ENCODE peak calls at places on chromosomes 13 and 19, in seven cellular contexts. V, K, C, B, M, Z and P are unnamed samples.

GRCh38 chr13:93151277-93151676 is 75.3 kb upstream of the GPC6 start:
- DNase-seq in V (no peak), K (no peak), C (no peak), B (no peak), M (no peak), Z (no peak), P (no peak)

GRCh38 chr19:4363571-4364304 is 20.4 kb downstream of the MPND start:
- DNase-seq in V (no peak), K (no peak), C (no peak), B (no peak), M (no peak), Z (no peak), P (no peak)

GRCh38 chr19:44908836-44909201 is 3.2 kb downstream of the APOE start:
- DNase-seq in V (no peak), K (no peak), C (no peak), B (no peak), M (no peak), Z (no peak), P (no peak)

GRCh38 chr19:11165486-11166030 is 10.0 kb upstream of the SPC24 start:
- DNase-seq in V (no peak), K (no peak), C (no peak), B (no peak), M (no peak), Z (no peak), P (no peak)

GRCh38 chr13:44876782-44877324 is 112.4 kb downstream of the NUFIP1 start:
- DNase-seq in V (no peak), K (no peak), C (no peak), B (peak; percentile 24), M (peak; percentile 39), Z (peak; percentile 51), P (no peak)

GRCh38 chr13:73411067-73411809 is 352.4 kb downstream of the KLF5 start:
- DNase-seq in V (no peak), K (no peak), C (no peak), B (no peak), M (no peak), Z (no peak), P (no peak)

GRCh38 chr13:53953205-53953604 is 924.6 kb downstream of the OLFM4 start:
- DNase-seq in V (no peak), K (no peak), C (no peak), B (no peak), M (no peak), Z (no peak), P (peak; percentile 37)

GRCh38 chr13:24267283-24267682 is 42.1 kb upstream of the C1QTNF9 start:
- DNase-seq in V (no peak), K (no peak), C (no peak), B (no peak), M (no peak), Z (no peak), P (no peak)

GRCh38 chr13:97259787-97260641 is 37.9 kb downstream of the MBNL2 start:
- DNase-seq in V (no peak), K (peak; percentile 58), C (no peak), B (no peak), M (no peak), Z (no peak), P (no peak)